ENCODE peak calls at places on chromosomes 4 and X, in eight cellular contexts. N is left lung; E is CD8-positive, alpha-beta memory T cell; V is GM12878; I is tibial nerve; W is effector memory CD4-positive, alpha-beta T cell; S is lower lobe of right lung; T is psoas muscle. K is an unnamed sample.

GRCh38 chrX:35919536-35920309 is at the start of gene CFAP47:
- DNase-seq in S (peak; percentile 53), I (no peak), V (no peak), N (peak; percentile 36), W (no peak), T (no peak), E (no peak), K (no peak)

GRCh38 chr4:156781852-156782251 is 189.7 kb downstream of the PDGFC start:
- DNase-seq in N (no peak), I (no peak), W (no peak), T (no peak), S (no peak), E (no peak), V (no peak), K (no peak)

GRCh38 chrX:77638397-77638796 is 147.6 kb downstream of the ATRX start:
- DNase-seq in I (no peak), V (no peak), T (no peak), S (no peak), E (no peak), N (no peak), W (no peak), K (no peak)

GRCh38 chrX:109537324-109537665 is 651 bp downstream of the NXT2 start:
- DNase-seq in W (no peak), T (no peak), I (no peak), V (no peak), S (no peak), E (no peak), N (peak; percentile 37), K (no peak)

GRCh38 chr4:67939195-67939594 is 24.1 kb downstream of the TMPRSS11A start:
- DNase-seq in N (no peak), V (no peak), T (no peak), W (no peak), S (no peak), I (no peak), E (no peak), K (no peak)

GRCh38 chr4:176123710-176124407 is 58.2 kb downstream of the WDR17 start:
- DNase-seq in E (no peak), T (no peak), V (peak; percentile 51), W (no peak), N (no peak), S (no peak), I (no peak), K (no peak)

GRCh38 chr4:169079942-169080827 is 70.1 kb upstream of the CBR4 start:
- DNase-seq in N (no peak), T (peak; percentile 40), W (no peak), S (peak; percentile 63), I (peak; percentile 17), V (peak; percentile 51), E (no peak), K (no peak)

GRCh38 chr4:158845166-158846041 is 76.6 kb downstream of the FNIP2 start:
- DNase-seq in W (no peak), T (no peak), N (no peak), S (no peak), V (no peak), I (no peak), E (no peak), K (no peak)

GRCh38 chrX:32483534-32484136 is 727.7 kb downstream of the DMD start:
- DNase-seq in E (no peak), V (no peak), W (no peak), S (no peak), I (no peak), N (no peak), T (no peak), K (no peak)

GRCh38 chrX:24956828-24957227 is 58.9 kb downstream of the ARX start:
- DNase-seq in W (no peak), S (no peak), N (no peak), V (no peak), I (no peak), E (no peak), T (no peak), K (no peak)

GRCh38 chr4:150224896-150225591 is 146.8 kb downstream of the DCLK2 start:
- DNase-seq in E (no peak), I (no peak), T (no peak), S (no peak), N (no peak), V (no peak), W (no peak), K (no peak)

GRCh38 chrX:130125090-130125489 is 14.8 kb upstream of the ELF4 start:
- DNase-seq in V (no peak), S (no peak), E (no peak), T (peak; percentile 35), W (no peak), I (peak; percentile 28), N (no peak), K (no peak)

GRCh38 chr4:7956306-7957112 is 16.8 kb upstream of the AFAP1 start:
- DNase-seq in V (no peak), S (no peak), N (no peak), W (no peak), I (peak; percentile 38), T (no peak), E (no peak), K (no peak)

GRCh38 chr4:176964116-176964691 is 171.5 kb upstream of the VEGFC start:
- DNase-seq in S (no peak), N (no peak), W (no peak), T (no peak), I (no peak), V (no peak), E (no peak), K (no peak)

GRCh38 chrX:109374276-109374960 is 107.5 kb downstream of the GUCY2F start:
- DNase-seq in V (no peak), T (no peak), I (no peak), N (no peak), S (no peak), E (no peak), W (no peak), K (no peak)

GRCh38 chrX:13152511-13152868 is 108.1 kb upstream of the FAM9C start:
- DNase-seq in S (no peak), I (no peak), W (no peak), V (no peak), N (no peak), T (no peak), E (no peak), K (no peak)

GRCh38 chrX:13147758-13148157 is 103.3 kb upstream of the FAM9C start:
- DNase-seq in W (no peak), E (no peak), I (no peak), N (no peak), V (no peak), T (no peak), S (no peak), K (no peak)

GRCh38 chrX:13149702-13150101 is 105.3 kb upstream of the FAM9C start:
- DNase-seq in E (no peak), I (no peak), V (no peak), N (no peak), S (no peak), T (no peak), W (no peak), K (no peak)

GRCh38 chrX:13153796-13154195 is 109.4 kb upstream of the FAM9C start:
- DNase-seq in E (no peak), N (no peak), S (no peak), V (no peak), I (no peak), W (no peak), T (peak; percentile 14), K (no peak)

GRCh38 chrX:13151806-13152510 is 107.5 kb upstream of the FAM9C start:
- DNase-seq in S (no peak), W (peak; percentile 13), I (no peak), E (peak; percentile 27), T (no peak), N (no peak), V (no peak), K (peak; percentile 40)
- H3K4me3 ChIP-seq in S (no peak overlapping the region), W (no peak overlapping the region), I (no peak overlapping the region), E (no peak overlapping the region), T (no peak overlapping the region), N (no peak overlapping the region), V (no peak overlapping the region), K (no peak overlapping the region)

DNA sequence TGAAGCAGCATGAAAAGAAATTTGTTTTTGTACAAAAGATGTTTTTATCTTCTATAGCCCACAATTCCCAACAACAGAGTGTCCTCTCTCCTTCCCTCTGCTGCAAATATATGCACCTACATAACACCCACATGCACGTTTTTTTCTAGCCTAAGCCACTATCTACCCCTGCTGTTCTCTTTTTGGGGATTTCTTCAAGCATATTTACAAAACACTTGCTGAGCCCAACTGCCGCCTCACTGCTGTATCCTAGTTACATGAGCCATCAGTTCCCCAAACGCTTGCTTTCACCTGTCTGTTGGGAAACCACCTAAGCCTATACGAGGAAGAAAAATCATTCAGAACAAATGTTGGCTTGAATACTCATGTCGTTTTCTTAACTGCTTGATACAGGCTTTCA is 127.2 kb downstream of the CHRNA9 start:
- DNase-seq in W (no peak), S (no peak), E (no peak), I (no peak), V (peak; percentile 57), N (no peak), T (no peak), K (no peak)
- H3K4me1 ChIP-seq in W (no peaks in the 10 kb centered on the region), S (peaks cover 29% of the 10 kb centered on the region), E (no peaks in the 10 kb centered on the region), I (no peaks in the 10 kb centered on the region), V (peaks cover 27% of the 10 kb centered on the region), N (no peaks in the 10 kb centered on the region), T (no peaks in the 10 kb centered on the region), K (no peaks in the 10 kb centered on the region)

DNA sequence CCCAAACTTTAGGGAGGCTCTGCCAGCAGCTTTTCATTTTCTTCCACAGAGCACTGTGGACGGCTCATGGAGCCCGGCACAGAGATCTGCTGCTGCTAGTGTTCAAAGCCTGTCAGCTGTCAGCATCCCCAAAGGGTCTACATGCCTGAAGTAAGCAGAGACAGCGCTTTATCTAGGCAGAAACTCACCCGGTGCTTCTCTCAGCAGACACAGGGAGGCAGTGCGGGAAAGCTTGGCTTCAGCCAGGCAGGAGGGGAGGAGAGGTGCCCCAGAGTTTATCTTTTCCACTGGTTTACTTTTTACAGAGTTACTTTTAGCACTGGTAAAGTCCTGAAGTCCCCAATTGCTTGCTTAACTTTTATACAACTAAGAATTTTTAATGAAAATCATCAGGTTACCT is 339.3 kb downstream of the NKX6-1 start:
- DNase-seq in E (no peak), V (no peak), S (no peak), N (no peak), T (no peak), I (no peak), W (no peak), K (no peak)
- H3K4me3 ChIP-seq in E (no peak overlapping the region), V (no peak overlapping the region), S (no peak overlapping the region), N (no peak overlapping the region), T (no peak overlapping the region), I (no peak overlapping the region), W (no peak overlapping the region), K (no peak overlapping the region)

DNA sequence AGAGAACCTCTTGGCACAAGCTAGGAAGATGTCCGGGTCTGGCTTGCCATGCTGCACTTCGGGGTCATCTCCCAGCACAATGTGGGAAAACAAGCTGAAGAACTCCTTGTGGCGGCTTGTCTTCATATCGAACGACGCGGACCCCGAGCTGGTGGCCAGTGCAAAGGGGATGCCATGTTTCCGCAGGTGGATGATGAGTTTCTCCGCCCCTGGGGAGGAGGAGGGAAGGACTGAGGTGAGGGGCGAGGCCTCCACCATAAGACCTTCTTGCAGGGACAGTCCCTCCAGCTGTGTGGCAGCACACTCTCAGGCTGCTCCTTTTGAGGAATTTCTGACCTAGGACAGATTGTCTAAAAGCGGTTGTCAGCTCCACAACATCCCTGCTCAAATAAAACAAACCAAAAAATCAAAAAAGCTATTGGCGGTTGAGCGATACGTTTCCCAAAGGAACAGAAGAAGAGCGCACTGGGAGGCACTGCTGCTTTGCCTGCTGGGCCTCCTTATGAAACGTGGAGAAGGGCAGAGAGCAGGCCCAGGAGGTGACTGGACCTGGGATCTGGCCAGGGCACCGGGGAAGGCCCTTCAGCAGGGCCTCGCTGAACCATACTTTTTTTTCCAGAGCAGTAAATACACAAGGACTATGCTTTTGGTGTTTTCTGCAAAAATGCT is 70.1 kb upstream of the STS start:
- DNase-seq in T (no peak), S (no peak), W (no peak), N (no peak), V (no peak), E (no peak), I (no peak), K (no peak)
- H3K4me1 ChIP-seq in T (no peaks in the 10 kb centered on the region), S (no peaks in the 10 kb centered on the region), W (peaks cover under 1% of the 10 kb centered on the region), N (no peaks in the 10 kb centered on the region), V (peaks cover 2% of the 10 kb centered on the region), E (peaks cover 15% of the 10 kb centered on the region), I (no peaks in the 10 kb centered on the region), K (peaks cover 14% of the 10 kb centered on the region)